ENCODE peak calls at places on chromosomes 4 and X, in five cellular contexts. C is breast epithelium, H is HepG2, Y is stomach, S is HCT116. Z is an unnamed sample.

GRCh38 chrX:71095033-71095432 is 618 bp upstream of the FOXO4 start:
- DNase-seq in C (no peak), H (no peak), Y (no peak), S (no peak), Z (no peak)

GRCh38 chr4:154456889-154457288 is 34.7 kb downstream of the DCHS2 start:
- DNase-seq in C (no peak), H (no peak), Y (no peak), S (no peak), Z (no peak)

GRCh38 chr4:161466321-161466720 is 697.5 kb downstream of the FSTL5 start:
- DNase-seq in C (no peak), H (no peak), Y (no peak), S (no peak), Z (no peak)

GRCh38 chrX:13966071-13966850 is 63.4 kb downstream of the GEMIN8 start:
- DNase-seq in C (no peak), H (no peak), Y (no peak), S (no peak), Z (no peak)

GRCh38 chr4:14856927-14857220 is 145.4 kb upstream of the CPEB2 start:
- DNase-seq in C (no peak), H (no peak), Y (no peak), S (no peak), Z (no peak)

GRCh38 chrX:115058276-115058675 is 40.9 kb upstream of the IL13RA2 start:
- DNase-seq in C (no peak), H (no peak), Y (no peak), S (no peak), Z (no peak)

GRCh38 chr4:146338512-146338911 is 124.2 kb downstream of the REELD1 start:
- DNase-seq in C (no peak), H (no peak), Y (no peak), S (no peak), Z (no peak)

GRCh38 chr4:152417648-152418047 is 118.2 kb downstream of the FBXW7 start:
- DNase-seq in C (no peak), H (no peak), Y (no peak), S (no peak), Z (no peak)

GRCh38 chrX:16496175-16496574 is 153.8 kb upstream of the S100G start:
- DNase-seq in C (no peak), H (no peak), Y (no peak), S (no peak), Z (no peak)

GRCh38 chrX:11688201-11688600 is 22.5 kb upstream of the ARHGAP6 start:
- DNase-seq in C (no peak), H (no peak), Y (no peak), S (no peak), Z (no peak)

GRCh38 chrX:11683057-11683456 is 17.3 kb upstream of the ARHGAP6 start:
- DNase-seq in C (no peak), H (no peak), Y (no peak), S (no peak), Z (no peak)

DNA sequence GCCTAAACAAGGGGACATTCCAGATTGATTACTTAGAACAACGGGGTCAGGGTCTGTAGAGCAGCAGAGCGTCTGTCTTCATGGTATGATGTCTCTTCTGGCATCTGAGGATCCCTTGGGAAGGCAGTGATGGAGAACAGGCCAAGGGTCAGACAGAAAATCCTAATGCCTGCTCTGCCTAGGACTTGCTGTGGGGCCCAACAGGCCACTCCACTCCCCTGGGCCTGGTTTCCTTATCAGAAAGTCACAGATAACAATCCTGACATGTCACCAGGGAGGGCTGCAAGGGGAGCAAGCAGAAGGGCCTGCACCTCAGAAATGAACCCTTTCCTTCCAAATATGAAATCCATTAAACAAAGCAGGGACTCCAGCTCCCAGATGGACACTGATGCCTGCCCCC is 21.4 kb upstream of the ARHGAP6 start:
- DNase-seq in C (no peak), H (no peak), Y (no peak), S (no peak), Z (no peak)
- TF ChIP-seq POLR2AphosphoS5 in C (no peak), H (no peak), Y (no peak), S (no peak), Z (no peak)

DNA sequence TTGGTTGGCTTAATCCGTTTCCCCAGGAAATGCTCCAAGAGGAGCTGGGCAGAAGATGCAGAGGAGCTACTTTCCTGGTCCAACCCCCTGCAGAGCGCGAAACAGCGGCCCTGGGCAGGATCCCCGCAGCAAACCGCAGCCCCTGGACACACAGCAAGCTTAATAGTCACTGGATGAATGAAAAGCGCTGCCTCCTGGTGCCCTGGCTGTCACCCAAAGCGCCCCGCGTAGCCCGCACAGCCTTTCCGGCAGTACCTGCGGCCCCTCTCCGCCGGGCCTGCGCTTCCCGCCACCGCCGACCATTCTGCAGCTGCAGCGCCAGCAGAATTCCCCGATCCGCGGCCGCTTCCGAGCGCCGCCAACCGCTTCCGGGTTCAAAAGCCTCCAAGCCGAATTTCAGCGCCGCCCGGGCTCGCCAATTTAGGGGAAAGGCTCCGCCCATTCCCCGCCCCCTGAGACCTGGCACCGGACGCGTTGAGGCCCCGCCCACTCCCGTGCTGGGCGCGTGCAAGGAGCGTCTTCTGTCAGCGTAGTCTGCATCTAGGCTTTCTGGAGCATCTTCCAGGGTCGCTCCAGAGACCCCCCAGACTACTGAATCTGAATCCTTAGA is at the start of gene HPF1:
- DNase-seq in C (peak; percentile 89), H (peak; percentile 83), Y (peak; percentile 95), S (peak; percentile 90), Z (peak; percentile 97)
- TF ChIP-seq POLR2A in C (no peak), H (peak; percentile 37), Y (no peak), S (no peak), Z (peak; percentile 28)

GRCh38 chrX:131704136-131704695 is 160.3 kb downstream of the OR13H1 start:
- DNase-seq in C (no peak), H (no peak), Y (peak; percentile 91), S (no peak), Z (peak; percentile 83)
- TF ChIP-seq CTCF in C (no peak), H (no peak), Y (peak; percentile 63), S (no peak), Z (peak; percentile 41)

GRCh38 chr4:184511156-184511555 is 36.8 kb upstream of the IRF2 start:
- DNase-seq in C (no peak), H (no peak), Y (no peak), S (no peak), Z (no peak)

GRCh38 chr4:184510431-184510830 is 36.1 kb upstream of the IRF2 start:
- DNase-seq in C (no peak), H (no peak), Y (no peak), S (no peak), Z (no peak)

GRCh38 chr4:184515606-184516005 is 41.3 kb upstream of the IRF2 start:
- DNase-seq in C (no peak), H (no peak), Y (no peak), S (no peak), Z (no peak)

GRCh38 chr4:184513802-184514120 is 39.4 kb upstream of the IRF2 start:
- DNase-seq in C (no peak), H (no peak), Y (no peak), S (no peak), Z (no peak)

DNA sequence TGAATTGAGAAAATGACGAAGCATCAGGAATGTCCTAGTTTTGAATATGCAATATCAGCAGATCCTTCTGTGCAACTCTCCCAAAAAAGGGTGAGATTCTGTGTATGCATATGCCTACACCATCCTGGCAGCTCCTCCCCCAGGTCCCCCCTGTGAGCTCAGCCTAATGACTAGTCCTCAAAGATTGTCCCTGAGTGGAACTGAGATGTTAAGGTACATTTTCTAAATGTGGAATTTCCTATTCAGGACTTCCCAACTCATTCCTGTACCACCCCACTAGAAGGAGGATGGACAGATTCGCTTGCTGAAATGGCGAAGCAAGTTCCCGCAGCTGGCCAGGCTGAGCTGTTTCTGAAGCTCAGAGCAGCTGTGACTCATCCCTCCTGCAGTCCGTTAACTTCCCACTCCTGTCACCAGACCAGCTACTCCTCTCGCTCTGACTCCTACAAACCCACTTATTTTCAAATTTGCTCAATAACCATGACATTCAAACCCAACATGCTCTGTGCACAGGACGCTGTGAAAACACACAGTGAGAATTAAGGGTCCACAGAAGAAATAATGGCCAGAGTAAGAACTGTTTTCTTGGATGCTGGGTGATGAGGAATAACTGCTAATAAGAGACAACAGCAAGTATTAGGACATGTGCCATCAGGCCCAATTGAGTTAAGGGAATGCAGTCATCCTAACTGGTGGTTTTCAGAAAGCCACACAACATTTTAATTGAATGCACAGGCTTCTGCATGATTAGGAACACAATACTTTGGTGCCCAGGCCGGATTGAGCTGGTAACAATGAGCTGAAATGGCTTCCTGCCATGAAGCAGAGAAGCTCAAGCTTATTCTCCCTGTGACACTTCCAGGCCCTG is 40.0 kb upstream of the IRF2 start:
- DNase-seq in C (no peak), H (no peak), Y (no peak), S (no peak), Z (peak; percentile 75)
- TF ChIP-seq POLR2AphosphoS5 in C (no peak), H (no peak), Y (no peak), S (no peak), Z (peak; percentile 32)

Z was measured in upper lobe of left lung.